ENCODE peak calls at places on chromosomes 13 and 19, in six cellular contexts. D, A, U, O, W and R are unnamed samples.

GRCh38 chr19:49528211-49528771 is 488 bp downstream of the RCN3 start:
- DNase-seq in D (no peak), U (no peak), A (no peak), O (no peak), W (no peak), R (no peak)

GRCh38 chr19:42234364-42234763 is 8.0 kb downstream of the GSK3A start:
- DNase-seq in O (no peak), D (no peak), W (no peak), U (no peak), A (no peak), R (no peak)

GRCh38 chr13:49213997-49214916 is 5.9 kb upstream of the MLNR start:
- DNase-seq in W (no peak), A (no peak), O (no peak), U (no peak), D (no peak), R (no peak)

GRCh38 chr13:39998166-39998565 is 342.7 kb downstream of the COG6 start:
- DNase-seq in D (no peak), U (no peak), O (no peak), W (no peak), A (no peak), R (no peak)

GRCh38 chr13:107121793-107122192 is 553.9 kb upstream of the ARGLU1 start:
- DNase-seq in D (no peak), O (no peak), A (no peak), W (no peak), U (no peak), R (no peak)

GRCh38 chr19:39906283-39906682 is 28.2 kb downstream of the FCGBP start:
- DNase-seq in O (no peak), A (no peak), D (no peak), U (no peak), W (no peak), R (no peak)

GRCh38 chr13:110044521-110045200 is 258.3 kb upstream of the IRS2 start:
- DNase-seq in A (no peak), D (no peak), U (no peak), O (no peak), W (no peak), R (no peak)

GRCh38 chr13:44267966-44268365 is 105.7 kb upstream of the SERP2 start:
- DNase-seq in A (no peak), D (no peak), W (no peak), O (no peak), U (no peak), R (no peak)

GRCh38 chr13:25977216-25977615 is 74.6 kb downstream of the SHISA2 start:
- DNase-seq in A (no peak), D (no peak), U (no peak), O (no peak), W (no peak), R (no peak)

GRCh38 chr13:40897058-40897457 is 107.6 kb downstream of the SLC25A15 start:
- DNase-seq in O (no peak), W (no peak), D (no peak), A (no peak), U (no peak), R (no peak)

GRCh38 chr19:38944981-38945506 is 14.3 kb downstream of the MRPS12 start:
- DNase-seq in W (no peak), D (no peak), A (no peak), O (no peak), U (no peak), R (no peak)

GRCh38 chr13:31786011-31786410 is 46.7 kb downstream of the RXFP2 start:
- DNase-seq in U (no peak), D (no peak), A (no peak), O (no peak), W (no peak), R (no peak)

GRCh38 chr19:1847684-1848398 is 442 bp downstream of the REXO1 start:
- DNase-seq in U (peak), D (no peak), O (peak), W (no peak), A (no peak), R (no peak)

GRCh38 chr19:3396881-3397265 is 30.5 kb downstream of the NFIC start:
- DNase-seq in O (no peak), U (no peak), W (no peak), A (no peak), D (no peak), R (no peak)

GRCh38 chr19:17021793-17022590 is 4.6 kb downstream of the CPAMD8 start:
- DNase-seq in O (no peak), A (no peak), U (peak), D (no peak), W (no peak), R (no peak)

GRCh38 chr13:92682832-92683517 is 543.6 kb upstream of the GPC6 start:
- DNase-seq in U (no peak), W (no peak), O (no peak), A (no peak), D (no peak), R (no peak)

GRCh38 chr13:49652691-49653305 is 24.5 kb downstream of the ARL11 start:
- DNase-seq in D (no peak), O (peak), A (no peak), W (no peak), U (peak), R (peak)

GRCh38 chr13:68304287-68304893 is 1074.3 kb upstream of the PCDH9 start:
- DNase-seq in U (peak), D (no peak), A (no peak), O (peak), W (no peak), R (peak)

GRCh38 chr19:11418166-11418517 is 972 bp downstream of the RGL3 start:
- DNase-seq in O (no peak), A (no peak), D (no peak), W (no peak), U (no peak), R (no peak)

GRCh38 chr13:94722596-94722995 is 10.3 kb upstream of the SOX21 start:
- DNase-seq in W (no peak), O (no peak), U (no peak), A (no peak), D (no peak), R (no peak)

GRCh38 chr19:14091086-14091884 is 734 bp upstream of the SAMD1 start:
- DNase-seq in U (peak), D (no peak), A (peak), O (peak), W (peak), R (no peak)

GRCh38 chr13:99196466-99197256 is 4.0 kb upstream of the UBAC2 start:
- DNase-seq in W (no peak), U (no peak), D (no peak), O (no peak), A (no peak), R (no peak)

GRCh38 chr13:46679369-46680180 is 117.4 kb downstream of the ESD start:
- DNase-seq in W (no peak), A (no peak), U (no peak), D (no peak), O (no peak), R (no peak)